ENCODE peak calls at places on chromosomes 13 and 19, in four cellular contexts. X is WTC11, O is fibroblast of pulmonary artery, Q is fibroblast of mammary gland. T is an unnamed sample.

GRCh38 chr19:32273483-32273882 is 71.9 kb upstream of the ZNF507 start:
- DNase-seq in X (no peak), O (no peak), Q (no peak), T (no peak)

GRCh38 chr13:41418751-41419150 is 38.6 kb upstream of the RGCC start:
- DNase-seq in X (no peak), O (no peak), Q (no peak), T (no peak)

GRCh38 chr13:106291006-106291405 is 244.5 kb downstream of the EFNB2 start:
- DNase-seq in X (no peak), O (peak; percentile 50), Q (peak; percentile 80), T (no peak)

GRCh38 chr19:37936886-37937285 is 29.9 kb downstream of the SIPA1L3 start:
- DNase-seq in X (no peak), O (no peak), Q (no peak), T (no peak)

GRCh38 chr19:21921691-21922180 is 85.8 kb upstream of the ZNF43 start:
- DNase-seq in X (no peak), O (no peak), Q (no peak), T (no peak)

GRCh38 chr13:94673841-94674240 is 38.5 kb downstream of the SOX21 start:
- DNase-seq in X (peak; percentile 33), O (no peak), Q (no peak), T (no peak)

GRCh38 chr13:32538234-32538620 is 368 bp downstream of the N4BP2L2 start:
- DNase-seq in X (peak; percentile 14), O (peak; percentile 43), Q (peak; percentile 45), T (peak; percentile 27)

GRCh38 chr19:52197964-52198363 is 8.1 kb downstream of the PPP2R1A start:
- DNase-seq in X (no peak), O (no peak), Q (no peak), T (no peak)

DNA sequence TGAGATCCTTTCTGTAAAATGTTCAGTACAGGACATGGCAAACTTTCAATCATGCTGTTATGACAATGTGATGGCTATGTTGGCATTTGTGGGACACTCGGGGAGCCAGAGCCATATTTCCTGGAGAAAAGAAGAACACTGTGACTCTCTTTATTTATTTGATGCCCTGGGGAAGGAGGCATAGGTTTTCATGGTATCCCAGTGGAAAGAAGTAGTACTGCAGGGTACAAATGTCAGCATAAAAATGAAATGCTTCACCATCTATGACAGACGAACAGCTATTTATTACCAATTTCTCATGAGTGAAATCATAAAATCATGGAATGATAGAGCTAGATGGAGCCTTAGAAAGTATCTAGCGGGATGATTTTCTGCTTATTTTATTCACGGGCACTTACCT is 217.1 kb downstream of the COL4A1 start:
- DNase-seq in X (no peak), O (no peak), Q (no peak), T (no peak)
- TF ChIP-seq CTCF in X (peak; percentile 17), O (peak; percentile 38), Q (peak; percentile 52), T (peak; percentile 42)

GRCh38 chr19:41998246-41999020 is 4.4 kb upstream of the ATP1A3 start:
- DNase-seq in X (peak; percentile 80), O (peak; percentile 29), Q (peak; percentile 34), T (peak; percentile 56)
- TF ChIP-seq CTCF in X (peak; percentile 68), O (peak; percentile 41), Q (peak; percentile 43), T (peak; percentile 75)

GRCh38 chr19:20079487-20079886 is 1.7 kb downstream of the ZNF90 start:
- DNase-seq in X (no peak), O (peak; percentile 6), Q (peak; percentile 15), T (no peak)

GRCh38 chr19:20072936-20073335 is 4.9 kb upstream of the ZNF90 start:
- DNase-seq in X (no peak), O (no peak), Q (no peak), T (no peak)

GRCh38 chr19:20078696-20079095 is 896 bp downstream of the ZNF90 start:
- DNase-seq in X (peak; percentile 42), O (peak; percentile 55), Q (peak; percentile 52), T (no peak)

DNA sequence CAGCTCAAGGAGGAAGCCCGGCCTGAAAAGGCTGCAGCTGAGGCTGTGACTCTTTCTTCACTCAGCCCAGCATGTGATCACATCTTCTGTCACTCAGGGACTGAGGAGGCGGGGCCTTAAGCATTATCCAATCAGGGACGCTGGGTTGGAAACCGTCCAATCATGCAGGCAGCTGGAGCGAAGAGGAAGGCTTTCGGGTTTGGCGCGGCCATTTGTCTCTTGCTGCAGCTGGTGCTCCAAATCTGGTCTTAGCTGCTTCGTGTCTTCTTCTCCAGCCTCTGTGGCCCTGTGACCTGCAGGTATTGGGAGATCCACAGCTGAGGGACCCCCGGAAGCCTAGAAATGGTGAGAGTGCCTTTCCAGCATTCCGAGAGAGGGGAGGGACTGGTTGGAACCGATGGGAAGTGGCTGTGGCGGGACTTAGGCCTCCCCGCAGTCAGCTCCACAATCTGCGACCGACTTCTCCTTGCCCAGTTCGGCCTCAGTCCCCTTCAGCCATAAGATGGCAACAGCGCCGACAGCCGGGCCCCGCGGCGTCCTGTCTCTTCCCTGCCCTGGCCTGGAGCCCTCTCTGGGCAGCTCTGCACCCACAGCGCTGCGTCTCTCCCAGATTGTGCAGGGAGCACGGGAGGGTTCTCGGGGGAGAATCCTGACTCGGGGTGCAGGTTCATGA is at the start of gene ZNF90:
- DNase-seq in X (peak; percentile 95), O (peak; percentile 97), Q (peak; percentile 96), T (peak; percentile 81)
- TF ChIP-seq CTCF in X (no peak), O (peak; percentile 3), Q (no peak), T (peak; percentile 21)

GRCh38 chr13:30526612-30527217 is 61.0 kb upstream of the HMGB1 start:
- DNase-seq in X (peak; percentile 16), O (peak; percentile 6), Q (peak; percentile 32), T (no peak)
- TF ChIP-seq CTCF in X (no peak), O (no peak), Q (no peak), T (no peak)

DNA sequence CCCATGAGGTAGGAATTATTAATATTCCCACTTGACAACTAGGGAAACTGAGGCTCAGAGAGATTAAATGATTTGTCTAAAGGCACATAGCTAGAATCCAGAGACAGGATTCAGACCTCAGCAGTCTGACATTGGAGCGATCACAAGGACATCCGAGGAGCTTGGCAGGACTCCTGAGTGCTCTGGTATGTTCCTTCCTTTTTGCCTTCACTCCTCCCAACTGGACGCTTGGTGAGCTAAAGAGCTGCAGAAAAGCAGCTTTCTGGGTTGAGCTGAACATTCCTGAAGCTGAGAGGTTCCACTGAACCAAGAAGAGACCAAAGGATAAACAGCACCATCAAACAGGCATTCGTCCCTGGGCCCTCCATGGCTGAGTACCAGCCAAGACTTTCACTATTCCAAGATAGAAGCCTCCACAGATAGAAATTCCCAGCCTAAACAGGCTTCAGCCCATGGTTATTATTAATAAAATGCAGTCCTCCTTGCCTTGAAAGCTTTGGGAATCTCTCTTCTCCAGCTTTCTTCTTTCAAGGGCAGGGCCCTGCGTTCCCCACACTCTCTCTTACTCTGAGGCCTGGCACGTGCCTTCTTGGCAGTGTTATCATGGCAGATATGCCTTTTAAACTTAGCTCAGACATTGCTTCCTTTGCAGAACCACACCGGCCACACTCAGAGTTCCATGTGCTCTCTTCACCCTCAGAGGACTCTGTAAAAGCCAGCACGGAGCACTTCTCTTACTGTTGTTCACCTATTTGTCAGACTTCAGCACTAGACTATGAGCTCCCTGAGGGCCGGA is 97.1 kb downstream of the CYSLTR2 start:
- DNase-seq in X (no peak), O (peak; percentile 78), Q (peak; percentile 68), T (no peak)
- TF ChIP-seq CTCF in X (no peak), O (peak; percentile 37), Q (peak; percentile 27), T (no peak)

GRCh38 chr13:29480893-29481525 is 114.5 kb downstream of the SLC7A1 start:
- DNase-seq in X (no peak), O (no peak), Q (no peak), T (no peak)

GRCh38 chr13:29481603-29482002 is 113.9 kb downstream of the SLC7A1 start:
- DNase-seq in X (no peak), O (no peak), Q (no peak), T (no peak)

GRCh38 chr13:29482504-29482903 is 113.0 kb downstream of the SLC7A1 start:
- DNase-seq in X (no peak), O (no peak), Q (no peak), T (no peak)

GRCh38 chr13:29483211-29483610 is 112.3 kb downstream of the SLC7A1 start:
- DNase-seq in X (no peak), O (no peak), Q (no peak), T (no peak)

DNA sequence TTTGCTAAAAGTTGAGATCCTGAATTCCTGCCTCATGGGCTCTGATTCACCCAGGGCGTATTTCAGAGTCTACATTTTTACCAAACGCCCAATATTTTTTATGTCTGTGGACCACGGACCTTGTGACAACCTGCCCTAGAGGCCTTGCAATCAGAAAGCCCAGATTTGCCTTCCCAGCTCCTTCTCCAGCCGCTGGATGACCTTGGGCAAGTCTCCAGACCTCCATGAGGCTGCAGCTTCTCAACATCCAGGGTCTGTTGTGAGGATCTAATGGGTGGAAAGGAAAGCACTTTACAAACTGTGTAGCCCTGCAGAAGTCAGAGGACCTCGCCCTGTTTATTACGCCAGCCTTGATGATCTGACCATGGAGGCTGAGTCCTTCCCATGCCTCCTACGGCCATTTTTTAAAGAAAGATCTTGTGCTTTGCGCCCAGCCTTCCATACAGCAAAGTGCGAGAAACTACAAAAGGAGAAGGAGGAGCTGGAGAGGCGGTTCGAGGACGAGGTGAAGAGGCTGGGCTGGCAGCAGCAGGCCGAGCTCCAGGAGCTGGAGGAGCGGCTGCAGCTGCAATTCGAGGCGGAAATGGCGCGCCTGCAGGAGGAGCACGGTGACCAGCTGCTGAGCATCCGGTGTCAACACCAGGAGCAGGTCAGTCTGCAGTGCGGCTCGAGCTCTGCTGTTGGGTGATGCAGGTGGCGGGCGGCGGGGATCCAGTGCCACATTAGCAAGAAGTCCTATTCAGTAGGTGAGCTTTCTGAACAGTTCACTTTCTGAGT is 115.6 kb downstream of the SLC7A1 start:
- DNase-seq in X (no peak), O (peak; percentile 22), Q (no peak), T (no peak)
- TF ChIP-seq CTCF in X (no peak), O (no peak), Q (no peak), T (no peak)

DNA sequence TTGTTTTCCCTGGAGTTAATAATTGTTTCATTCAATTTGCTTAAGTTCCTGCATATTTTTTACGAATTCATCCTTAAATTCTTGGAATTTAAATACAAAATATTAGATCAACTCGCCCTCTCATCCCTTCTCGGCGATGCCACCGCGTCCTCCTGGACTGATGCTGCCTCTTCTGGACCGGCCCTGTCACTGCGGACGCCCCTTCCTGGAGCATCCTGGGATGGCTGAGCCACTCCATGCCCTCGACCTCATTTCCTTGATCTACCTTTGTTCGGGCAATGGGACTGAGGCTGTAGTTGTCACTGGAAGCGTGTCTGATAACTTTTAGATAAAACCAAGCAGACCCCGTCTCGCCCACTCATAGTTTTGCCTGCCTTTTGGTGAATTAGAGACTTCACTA is 283.6 kb downstream of the TEX29 start:
- DNase-seq in X (peak; percentile 33), O (no peak), Q (no peak), T (no peak)
- TF ChIP-seq CTCF in X (no peak), O (no peak), Q (no peak), T (no peak)

T was measured in progenitor cell of endocrine pancreas.